ENCODE peak calls at places on chromosomes 5 and 9, in four cellular contexts. H is fibroblast of mammary gland, A is D341Med, N is C1 segment of cervical spinal cord. Q is an unnamed sample.

GRCh38 chr5:160479926-160480325 is 58.3 kb downstream of the PTTG1 start:
- DNase-seq in A (no peak), N (no peak), H (peak; percentile 79), Q (peak; percentile 82)

GRCh38 chr5:178305801-178306200 is 73.2 kb upstream of the PHYKPL start:
- DNase-seq in H (no peak), A (no peak), N (no peak), Q (no peak)

GRCh38 chr5:64637837-64638443 is 52.4 kb upstream of the SHISAL2B start:
- DNase-seq in N (no peak), H (no peak), A (no peak), Q (no peak)

GRCh38 chr9:97564291-97565175 is 63.1 kb downstream of the TMOD1 start:
- DNase-seq in H (peak; percentile 71), N (no peak), A (no peak), Q (peak; percentile 45)

GRCh38 chr5:165130656-165131055 is 1625.2 kb downstream of the MAT2B start:
- DNase-seq in N (no peak), A (no peak), H (no peak), Q (no peak)

GRCh38 chr9:92723299-92723625 is 41.4 kb downstream of the BICD2 start:
- DNase-seq in A (no peak), H (peak; percentile 30), N (no peak), Q (peak; percentile 71)

GRCh38 chr5:132012385-132013005 is 1.0 kb upstream of the ACSL6 start:
- DNase-seq in A (no peak), H (peak; percentile 57), N (no peak), Q (peak; percentile 51)

GRCh38 chr5:178790371-178790770 is 59.9 kb upstream of the ZNF354A start:
- DNase-seq in N (no peak), H (no peak), A (no peak), Q (no peak)

GRCh38 chr5:55205001-55205400 is 22.1 kb downstream of the MCIDAS start:
- DNase-seq in N (no peak), A (no peak), H (no peak), Q (no peak)

GRCh38 chr9:135864447-135865049 is 42.8 kb downstream of the CAMSAP1 start:
- DNase-seq in A (peak; percentile 82), N (no peak), H (peak; percentile 50), Q (peak; percentile 41)

GRCh38 chr5:104186100-104186499 is 623.5 kb upstream of the NUDT12 start:
- DNase-seq in N (no peak), H (peak; percentile 15), A (no peak), Q (no peak)

GRCh38 chr9:74773886-74774479 is 113.7 kb downstream of the TRPM6 start:
- DNase-seq in H (peak; percentile 79), A (peak; percentile 64), N (peak; percentile 2), Q (peak; percentile 71)

GRCh38 chr9:107647611-107648010 is 158.0 kb upstream of the KLF4 start:
- DNase-seq in A (no peak), H (no peak), N (no peak), Q (no peak)

GRCh38 chr5:170265527-170265926 is 32.0 kb downstream of the LCP2 start:
- DNase-seq in A (no peak), N (peak; percentile 65), H (peak; percentile 40), Q (peak; percentile 16)

GRCh38 chr5:107023732-107024131 is 647.0 kb downstream of the EFNA5 start:
- DNase-seq in H (no peak), N (no peak), A (no peak), Q (no peak)

GRCh38 chr5:159619826-159620225 is 289.5 kb upstream of the IL12B start:
- DNase-seq in N (no peak), H (no peak), A (peak; percentile 51), Q (peak; percentile 31)

GRCh38 chr5:1807479-1808185 is 6.4 kb downstream of the NDUFS6 start:
- DNase-seq in N (no peak), H (no peak), A (no peak), Q (no peak)

GRCh38 chr9:104831681-104832080 is 67.8 kb downstream of the NIPSNAP3B start:
- DNase-seq in N (no peak), H (peak; percentile 69), A (no peak), Q (peak; percentile 60)

GRCh38 chr9:17799383-17799782 is 220.5 kb downstream of the SH3GL2 start:
- DNase-seq in N (no peak), A (no peak), H (peak; percentile 72), Q (no peak)

GRCh38 chr5:174736777-174737176 is 12.4 kb downstream of the MSX2 start:
- DNase-seq in H (no peak), A (no peak), N (no peak), Q (no peak)

GRCh38 chr5:142357469-142358090 is 32.8 kb upstream of the SPRY4 start:
- DNase-seq in A (no peak), H (peak; percentile 46), N (no peak), Q (peak; percentile 9)

GRCh38 chr5:172437445-172438303 is 16.7 kb downstream of the SH3PXD2B start:
- DNase-seq in A (no peak), N (peak; percentile 44), H (peak; percentile 96), Q (peak; percentile 84)

GRCh38 chr9:124764774-124765438 is 6.2 kb downstream of the NR6A1 start:
- DNase-seq in A (peak; percentile 37), N (no peak), H (no peak), Q (peak; percentile 31)

GRCh38 chr9:122463828-122464632 is 13.7 kb downstream of the OR1J1 start:
- DNase-seq in N (no peak), H (no peak), A (no peak), Q (no peak)

GRCh38 chr5:93497101-93497500 is 83.9 kb downstream of the NR2F1-AS1 start:
- DNase-seq in H (no peak), A (no peak), N (no peak), Q (no peak)

GRCh38 chr9:106707722-106708121 is 155.2 kb upstream of the ZNF462 start:
- DNase-seq in A (no peak), N (no peak), H (peak; percentile 44), Q (no peak)

GRCh38 chr9:123358181-123358894 is 2.3 kb downstream of the CRB2 start:
- DNase-seq in H (no peak), N (peak; percentile 57), A (no peak), Q (no peak)

GRCh38 chr5:127290019-127290945 is at the start of gene MEGF10:
- DNase-seq in N (peak; percentile 50), A (peak; percentile 81), H (peak; percentile 44), Q (peak; percentile 29)

GRCh38 chr9:128505414-128505765 is 871 bp downstream of the GLE1 start:
- DNase-seq in A (no peak), N (no peak), H (peak; percentile 67), Q (peak; percentile 79)

GRCh38 chr9:37538099-37538498 is 38.1 kb downstream of the FBXO10 start:
- DNase-seq in N (no peak), H (no peak), A (no peak), Q (no peak)

GRCh38 chr5:88868453-88869068 is 14.4 kb downstream of the MEF2C start:
- DNase-seq in A (no peak), N (no peak), H (no peak), Q (no peak)

GRCh38 chr5:54997081-54997480 is 11.7 kb upstream of the ESM1 start:
- DNase-seq in N (no peak), H (peak; percentile 30), A (no peak), Q (no peak)

GRCh38 chr5:1931590-1932138 is 48.9 kb upstream of the IRX4 start:
- DNase-seq in A (no peak), H (no peak), N (no peak), Q (no peak)

GRCh38 chr5:143402464-143403356 is 776 bp downstream of the NR3C1 start:
- DNase-seq in N (peak; percentile 38), H (peak; percentile 37), A (peak; percentile 56), Q (peak; percentile 41)

GRCh38 chr9:89544280-89544664 is 46.4 kb upstream of the SEMA4D start:
- DNase-seq in A (no peak), H (no peak), N (no peak), Q (no peak)

GRCh38 chr9:136190656-136191548 is 14.0 kb downstream of the LHX3 start:
- DNase-seq in H (no peak), N (no peak), A (no peak), Q (no peak)

GRCh38 chr5:150410524-150411244 is 2.0 kb downstream of the CD74 start:
- DNase-seq in N (peak; percentile 23), H (peak; percentile 73), A (peak; percentile 80), Q (peak; percentile 76)

GRCh38 chr9:109775516-109775915 is 4.5 kb upstream of the PALM2AKAP2 start:
- DNase-seq in A (no peak), N (no peak), H (peak; percentile 83), Q (peak; percentile 86)

GRCh38 chr9:125239631-125240597 is 1.2 kb downstream of the HSPA5 start:
- DNase-seq in N (no peak), A (no peak), H (no peak), Q (no peak)

GRCh38 chr9:116342071-116342470 is 188.5 kb downstream of the PAPPA start:
- DNase-seq in H (peak; percentile 35), A (no peak), N (no peak), Q (peak; percentile 47)